ENCODE peak calls at places on chromosomes 11 and 22, in four cellular contexts. One of them, this sample, is unnamed.

GRCh38 chr11:12130180-12130980 is 20.0 kb downstream of the MICAL2 start:
- DNase-seq in chondrocyte: no peak
- DNase-seq in omental fat pad: no peak
- DNase-seq in CD8-positive, alpha-beta memory T cell: no peak
- DNase-seq in this sample: no peak

GRCh38 chr11:85603220-85603619 is 23.9 kb downstream of the DLG2 start:
- DNase-seq in chondrocyte: no peak
- DNase-seq in omental fat pad: no peak
- DNase-seq in CD8-positive, alpha-beta memory T cell: no peak
- DNase-seq in this sample: no peak

GRCh38 chr11:69423181-69423580 is 58.3 kb upstream of the LINC01488 start:
- DNase-seq in chondrocyte: peak; percentile 56
- DNase-seq in omental fat pad: no peak
- DNase-seq in CD8-positive, alpha-beta memory T cell: no peak
- DNase-seq in this sample: no peak

GRCh38 chr22:24325105-24325757 is 54.6 kb downstream of the SPECC1L start:
- DNase-seq in chondrocyte: no peak
- DNase-seq in omental fat pad: no peak
- DNase-seq in CD8-positive, alpha-beta memory T cell: no peak
- DNase-seq in this sample: peak; percentile 90

GRCh38 chr11:64876226-64876750 is 2.1 kb downstream of the EHD1 start:
- DNase-seq in chondrocyte: no peak
- DNase-seq in omental fat pad: no peak
- DNase-seq in CD8-positive, alpha-beta memory T cell: no peak
- DNase-seq in this sample: no peak

GRCh38 chr11:45209904-45210699 is 63.7 kb downstream of the PRDM11 start:
- DNase-seq in chondrocyte: no peak
- DNase-seq in omental fat pad: peak; percentile 51
- DNase-seq in CD8-positive, alpha-beta memory T cell: no peak
- DNase-seq in this sample: no peak

GRCh38 chr11:69949327-69949726 is 128.8 kb upstream of the ANO1 start:
- DNase-seq in chondrocyte: peak; percentile 56
- DNase-seq in omental fat pad: no peak
- DNase-seq in CD8-positive, alpha-beta memory T cell: no peak
- DNase-seq in this sample: no peak

GRCh38 chr11:117172678-117173421 is 5.7 kb upstream of the SIDT2 start:
- DNase-seq in chondrocyte: peak; percentile 27
- DNase-seq in omental fat pad: no peak
- DNase-seq in CD8-positive, alpha-beta memory T cell: no peak
- DNase-seq in this sample: no peak

GRCh38 chr22:42347281-42347824 is 76.9 kb upstream of the TCF20 start:
- DNase-seq in chondrocyte: no peak
- DNase-seq in omental fat pad: no peak
- DNase-seq in CD8-positive, alpha-beta memory T cell: no peak
- DNase-seq in this sample: peak; percentile 64

GRCh38 chr22:39526736-39527171 is 5.8 kb downstream of the RPS19BP1 start:
- DNase-seq in chondrocyte: no peak
- DNase-seq in omental fat pad: no peak
- DNase-seq in CD8-positive, alpha-beta memory T cell: no peak
- DNase-seq in this sample: peak; percentile 53

GRCh38 chr11:1304376-1304775 is 5.1 kb downstream of the TOLLIP start:
- DNase-seq in chondrocyte: no peak
- DNase-seq in omental fat pad: no peak
- DNase-seq in CD8-positive, alpha-beta memory T cell: no peak
- DNase-seq in this sample: no peak

GRCh38 chr11:119666463-119667131 is 62.4 kb downstream of the NECTIN1 start:
- DNase-seq in chondrocyte: no peak
- DNase-seq in omental fat pad: peak; percentile 48
- DNase-seq in CD8-positive, alpha-beta memory T cell: peak; percentile 64
- DNase-seq in this sample: no peak

GRCh38 chr11:16933756-16934603 is 80.2 kb downstream of the PLEKHA7 start:
- DNase-seq in chondrocyte: no peak
- DNase-seq in omental fat pad: no peak
- DNase-seq in CD8-positive, alpha-beta memory T cell: no peak
- DNase-seq in this sample: no peak